ENCODE peak calls at places on chromosomes 11 and 22, in five cellular contexts. X, C, S, G and W are unnamed samples.

GRCh38 chr22:24465566-24465965 is 29.6 kb upstream of the UPB1 start:
- DNase-seq in X (no peak), C (no peak), S (no peak), G (no peak), W (no peak)

GRCh38 chr11:131889146-131889577 is 518.7 kb downstream of the NTM start:
- DNase-seq in X (peak), C (no peak), S (no peak), G (no peak), W (no peak)

GRCh38 chr11:125084057-125084416 is 20.9 kb downstream of the SLC37A2 start:
- DNase-seq in X (no peak), C (no peak), S (no peak), G (no peak), W (no peak)

GRCh38 chr11:65863889-65864757 is 3.9 kb downstream of the MUS81 start:
- DNase-seq in X (no peak), C (no peak), S (no peak), G (peak), W (peak)

GRCh38 chr11:132125855-132126841 is 755.7 kb downstream of the NTM start:
- DNase-seq in X (no peak), C (no peak), S (no peak), G (no peak), W (no peak)

GRCh38 chr11:43789700-43790443 is 90.8 kb upstream of the ALKBH3 start:
- DNase-seq in X (no peak), C (no peak), S (no peak), G (no peak), W (no peak)

GRCh38 chr11:81495699-81496292 is 1237.9 kb downstream of the FAM181B start:
- DNase-seq in X (no peak), C (no peak), S (no peak), G (no peak), W (no peak)

GRCh38 chr11:15199693-15200092 is 85.0 kb downstream of the INSC start:
- DNase-seq in X (no peak), C (no peak), S (peak), G (peak), W (no peak)

GRCh38 chr11:110896358-110896757 is 184.1 kb upstream of the ARHGAP20 start:
- DNase-seq in X (no peak), C (no peak), S (no peak), G (no peak), W (no peak)

GRCh38 chr22:44988671-44989070 is 21.1 kb downstream of the PHF21B start:
- DNase-seq in X (no peak), C (no peak), S (no peak), G (no peak), W (no peak)

GRCh38 chr11:13135385-13136271 is 126.5 kb downstream of the RASSF10 start:
- DNase-seq in X (no peak), C (no peak), S (no peak), G (no peak), W (no peak)

GRCh38 chr11:95363710-95364109 is 132.7 kb upstream of the SESN3 start:
- DNase-seq in X (no peak), C (no peak), S (no peak), G (no peak), W (no peak)

GRCh38 chr11:15208570-15209222 is 94.0 kb downstream of the INSC start:
- DNase-seq in X (peak), C (peak), S (peak), G (peak), W (peak)

GRCh38 chr11:17986007-17986710 is 26.7 kb downstream of the SERGEF start:
- DNase-seq in X (peak), C (no peak), S (peak), G (peak), W (peak)

GRCh38 chr22:33957086-33957485 is 36.8 kb upstream of the LARGE1 start:
- DNase-seq in X (no peak), C (no peak), S (no peak), G (no peak), W (no peak)

GRCh38 chr11:122095950-122096942 is 19.8 kb downstream of the BLID start:
- DNase-seq in X (no peak), C (no peak), S (no peak), G (no peak), W (no peak)

GRCh38 chr22:42492323-42492690 is 27.3 kb downstream of the RRP7A start:
- DNase-seq in X (no peak), C (no peak), S (no peak), G (no peak), W (no peak)

GRCh38 chr11:30583505-30584280 is 2.5 kb downstream of the MPPED2 start:
- DNase-seq in X (no peak), C (no peak), S (peak), G (peak), W (no peak)

GRCh38 chr11:2385156-2386151 is 8.3 kb downstream of the CD81 start:
- DNase-seq in X (no peak), C (no peak), S (no peak), G (no peak), W (peak)

GRCh38 chr11:3021125-3021524 is 29.0 kb upstream of the NAP1L4 start:
- DNase-seq in X (no peak), C (no peak), S (no peak), G (no peak), W (peak)

GRCh38 chr11:134033276-134033675 is 35.6 kb upstream of the JAM3 start:
- DNase-seq in X (no peak), C (no peak), S (no peak), G (peak), W (no peak)

GRCh38 chr11:27754035-27755017 is 54.1 kb upstream of the BDNF start:
- DNase-seq in X (peak), C (no peak), S (no peak), G (no peak), W (no peak)

GRCh38 chr11:106076421-106076922 is 675 bp downstream of the KBTBD3 start:
- DNase-seq in X (no peak), C (no peak), S (no peak), G (no peak), W (no peak)

GRCh38 chr11:116454020-116454645 is 318.7 kb downstream of the BUD13 start:
- DNase-seq in X (no peak), C (peak), S (peak), G (no peak), W (peak)

GRCh38 chr22:30945653-30946052 is 22.9 kb downstream of the MORC2 start:
- DNase-seq in X (no peak), C (no peak), S (no peak), G (no peak), W (no peak)

GRCh38 chr11:114026355-114026754 is 33.2 kb upstream of the ZBTB16 start:
- DNase-seq in X (no peak), C (no peak), S (no peak), G (no peak), W (no peak)

GRCh38 chr11:79419120-79419519 is 21.7 kb downstream of the TENM4 start:
- DNase-seq in X (no peak), C (no peak), S (no peak), G (no peak), W (peak)

GRCh38 chr11:68852628-68853027 is 10.9 kb upstream of the CPT1A start:
- DNase-seq in X (no peak), C (no peak), S (no peak), G (no peak), W (no peak)

GRCh38 chr11:18540207-18541009 is 13.7 kb upstream of the TSG101 start:
- DNase-seq in X (no peak), C (no peak), S (no peak), G (no peak), W (no peak)

GRCh38 chr22:20571531-20572007 is 64.2 kb downstream of the MED15 start:
- DNase-seq in X (no peak), C (peak), S (peak), G (no peak), W (no peak)

GRCh38 chr11:61369372-61370348 is 7.5 kb downstream of the TMEM138 start:
- DNase-seq in X (no peak), C (no peak), S (peak), G (no peak), W (peak)

GRCh38 chr22:36506637-36507517 is at the start of gene FOXRED2:
- DNase-seq in X (peak), C (peak), S (peak), G (peak), W (peak)